ENCODE peak calls at places on chromosomes 6 and 20, in five cellular contexts. W is SK-N-SH, V is H1, X is K562, L is HepG2. E is an unnamed sample.

GRCh38 chr6:52399511-52400315 is 20.4 kb upstream of the EFHC1 start:
- DNase-seq in L (peak), V (no peak), X (peak), W (peak), E (peak)

GRCh38 chr6:36616888-36617521 is 22.8 kb downstream of the SRSF3 start:
- DNase-seq in L (no peak), X (no peak), V (no peak), W (peak), E (peak)

GRCh38 chr6:148747493-148748160 is 797 bp downstream of the UST start:
- DNase-seq in W (peak), L (no peak), X (no peak), V (peak), E (peak)

GRCh38 chr6:111842891-111843290 is 30.4 kb downstream of the FYN start:
- DNase-seq in W (no peak), L (peak), X (no peak), V (no peak), E (no peak)

GRCh38 chr6:40347571-40348011 is 239.6 kb downstream of the LRFN2 start:
- DNase-seq in V (peak), L (no peak), W (peak), X (no peak), E (no peak)

GRCh38 chr20:48648482-48649051 is 179.2 kb downstream of the PREX1 start:
- DNase-seq in V (no peak), W (no peak), X (no peak), L (no peak), E (no peak)

GRCh38 chr20:36113566-36114247 is 40.8 kb upstream of the EPB41L1 start:
- DNase-seq in L (no peak), V (no peak), W (no peak), X (no peak), E (no peak)

GRCh38 chr20:37881601-37882343 is 21.2 kb upstream of the VSTM2L start:
- DNase-seq in W (peak), V (no peak), L (no peak), X (no peak), E (no peak)

DNA sequence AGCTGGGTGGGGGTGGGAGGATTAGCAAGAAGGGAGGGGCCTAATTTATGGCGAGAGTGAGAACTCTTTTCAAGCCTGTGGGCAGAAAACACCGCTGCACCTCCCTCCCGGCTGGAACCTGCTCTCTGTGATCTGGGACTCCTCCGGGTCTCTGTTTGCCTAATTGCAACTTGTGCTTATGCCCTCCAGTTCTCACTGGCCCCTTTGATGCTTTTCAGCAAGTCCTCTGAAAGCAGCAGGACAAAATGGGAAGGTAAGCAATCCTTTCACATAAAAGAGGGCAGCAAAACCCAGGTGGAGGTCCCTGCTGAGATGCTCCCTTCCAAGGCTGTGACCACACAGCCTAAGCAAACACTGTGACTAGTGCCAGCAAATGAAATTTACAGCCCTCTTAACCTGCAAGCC is 523.0 kb upstream of the FLRT3 start:
- DNase-seq in W (no peak), L (peak), V (peak), X (no peak), E (peak)
- H3K27ac ChIP-seq in W (no peak), L (no peak), V (no peak), X (no peak), E (peak)

GRCh38 chr20:33443006-33443511 is 504 bp downstream of the SNTA1 start:
- DNase-seq in V (no peak), L (no peak), X (peak), W (no peak), E (no peak)

GRCh38 chr20:33443512-33444239 is at the start of gene SNTA1:
- DNase-seq in V (peak), X (peak), L (peak), W (peak), E (peak)

GRCh38 chr20:33438481-33438880 is 5.1 kb downstream of the SNTA1 start:
- DNase-seq in V (no peak), X (peak), W (no peak), L (no peak), E (no peak)

GRCh38 chr20:33442136-33443005 is 1.2 kb downstream of the SNTA1 start:
- DNase-seq in L (no peak), V (no peak), X (peak), W (no peak), E (no peak)

DNA sequence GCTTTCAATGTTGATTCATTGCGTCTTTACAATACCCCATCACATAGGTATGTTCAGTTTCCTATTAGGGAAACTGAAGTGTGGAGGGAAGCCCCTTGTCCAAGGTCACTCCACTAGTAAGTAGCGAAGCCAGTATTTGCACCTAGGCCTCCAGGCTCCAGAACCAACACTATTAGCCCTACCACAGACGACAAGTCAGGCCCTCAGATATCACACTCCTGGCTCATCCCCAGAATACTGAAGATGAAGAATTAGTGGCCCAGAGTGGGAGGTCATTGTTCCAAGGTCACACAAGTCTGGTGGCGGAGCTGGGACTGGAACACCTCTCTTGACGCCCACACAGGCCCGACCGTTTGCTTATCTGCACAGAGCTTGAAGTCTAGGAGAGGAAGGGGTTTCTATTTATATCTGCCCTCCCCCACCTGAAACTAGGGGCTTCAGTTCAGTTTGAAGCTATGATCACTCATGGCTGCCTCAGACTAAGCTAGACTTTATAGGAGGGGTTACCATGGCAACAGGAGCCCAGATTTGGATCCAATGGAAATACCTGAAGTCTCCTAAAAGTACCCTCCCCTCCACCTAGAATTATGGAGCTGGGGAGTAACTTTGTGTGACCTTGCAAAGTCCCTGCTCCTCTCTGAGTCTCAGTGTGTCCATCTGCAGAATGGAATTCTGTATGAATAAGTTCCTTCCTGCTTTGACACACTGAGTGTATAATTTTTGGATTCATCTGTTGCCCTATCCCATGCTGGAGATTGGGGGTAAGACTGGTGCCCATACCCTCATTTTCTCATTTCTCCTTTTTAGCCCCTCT is 2.2 kb downstream of the SNTA1 start:
- DNase-seq in V (no peak), W (no peak), X (peak), L (peak), E (no peak)
- TF ChIP-seq RAD21 in V (no peak), W (no peak), X (no peak), L (no peak), E (no peak)

DNA sequence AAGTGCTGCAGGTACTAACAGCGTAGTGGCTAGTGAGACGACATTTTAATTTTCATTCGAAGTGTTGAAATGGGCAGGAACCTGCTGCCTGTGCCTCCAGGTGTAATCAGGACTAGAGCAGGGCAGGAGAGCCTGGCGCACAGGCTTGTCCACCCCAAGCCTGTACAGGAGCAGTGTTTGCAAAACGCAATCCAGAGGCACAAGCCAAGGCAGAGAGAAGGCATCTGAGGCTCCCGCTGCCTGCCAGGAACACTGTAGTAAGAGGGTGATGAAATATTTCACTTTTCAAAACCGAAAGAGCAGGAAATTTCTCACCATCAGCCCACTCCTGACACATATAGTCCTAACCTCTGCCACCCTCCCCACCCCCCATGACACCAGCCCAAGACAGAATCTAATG is 132.5 kb downstream of the RTN4IP1 start:
- DNase-seq in V (no peak), W (no peak), L (no peak), X (no peak), E (no peak)
- H3K27ac ChIP-seq in V (no peak), W (no peak), L (no peak), X (no peak), E (no peak)

GRCh38 chr6:25555188-25555587 is 96.8 kb upstream of the SCGN start:
- DNase-seq in X (no peak), W (no peak), L (no peak), V (no peak), E (no peak)

GRCh38 chr6:25558155-25558817 is 93.7 kb upstream of the SCGN start:
- DNase-seq in V (no peak), L (no peak), W (no peak), X (no peak), E (no peak)

GRCh38 chr6:25556516-25556915 is 95.5 kb upstream of the SCGN start:
- DNase-seq in W (peak), V (peak), X (peak), L (peak), E (peak)

GRCh38 chr6:25547797-25548196 is 104.2 kb upstream of the SCGN start:
- DNase-seq in L (no peak), X (no peak), W (no peak), V (no peak), E (no peak)

GRCh38 chr6:25553502-25553901 is 98.5 kb upstream of the SCGN start:
- DNase-seq in L (no peak), V (no peak), W (no peak), X (no peak), E (no peak)
- TF ChIP-seq RAD21 in L (no peak), V (no peak), W (no peak), X (no peak), E (no peak)